ENCODE peak calls at places on chromosomes 2 and 18, in eight cellular contexts. T is A549; E is Calu3; G is CD8-positive, alpha-beta T cell; R is mammary epithelial cell; J is B cell; X is activated CD8-positive, alpha-beta T cell treated with anti-CD3 and anti-CD28 coated beads for 36 hours; U is cardiac muscle cell. O is an unnamed sample.
A peak's percentile ranks its signal among the peaks of the same experiment; 100 is the strongest.

GRCh38 chr2:150517951-150518680 is 30.6 kb upstream of the RND3 start:
- DNase-seq in T (no peak), E (no peak), G (no peak), R (peak; percentile 41), J (no peak), X (no peak), U (no peak), O (no peak)

GRCh38 chr2:47503481-47504070 is 100.6 kb downstream of the MSH2 start:
- DNase-seq in T (no peak), E (no peak), G (no peak), R (no peak), J (no peak), X (no peak), U (no peak), O (no peak)

GRCh38 chr2:226031078-226031937 is 631.8 kb downstream of the NYAP2 start:
- DNase-seq in T (peak; percentile 67), E (peak; percentile 59), G (no peak), R (peak; percentile 42), J (peak; percentile 26), X (peak; percentile 83), U (peak; percentile 84), O (no peak)

GRCh38 chr18:49886891-49887764 is 73.8 kb upstream of the ACAA2 start:
- DNase-seq in T (no peak), E (no peak), G (no peak), R (peak; percentile 72), J (no peak), X (peak; percentile 13), U (no peak), O (no peak)

GRCh38 chr2:83251473-83251872 is 1207.6 kb downstream of the SUCLG1 start:
- DNase-seq in T (no peak), E (no peak), G (no peak), R (no peak), J (no peak), X (no peak), U (no peak), O (no peak)

GRCh38 chr18:9790261-9790660 is 82.2 kb downstream of the RAB31 start:
- DNase-seq in T (no peak), E (no peak), G (no peak), R (no peak), J (no peak), X (no peak), U (no peak), O (no peak)

GRCh38 chr2:71615769-71616730 is 162.7 kb downstream of the DYSF start:
- DNase-seq in T (no peak), E (no peak), G (no peak), R (no peak), J (no peak), X (no peak), U (no peak), O (no peak)

GRCh38 chr2:214960677-214961076 is 151.2 kb upstream of the BARD1 start:
- DNase-seq in T (no peak), E (no peak), G (no peak), R (peak; percentile 0), J (no peak), X (no peak), U (no peak), O (no peak)

GRCh38 chr2:168443818-168444217 is 12.3 kb upstream of the CERS6 start:
- DNase-seq in T (no peak), E (no peak), G (no peak), R (peak; percentile 42), J (no peak), X (no peak), U (no peak), O (no peak)

GRCh38 chr2:136247204-136247990 is 129.4 kb upstream of the CXCR4 start:
- DNase-seq in T (no peak), E (no peak), G (no peak), R (peak; percentile 9), J (no peak), X (peak; percentile 69), U (no peak), O (no peak)

GRCh38 chr18:51363384-51363783 is 165.9 kb upstream of the MEX3C start:
- DNase-seq in T (no peak), E (no peak), G (no peak), R (no peak), J (no peak), X (no peak), U (no peak), O (no peak)

DNA sequence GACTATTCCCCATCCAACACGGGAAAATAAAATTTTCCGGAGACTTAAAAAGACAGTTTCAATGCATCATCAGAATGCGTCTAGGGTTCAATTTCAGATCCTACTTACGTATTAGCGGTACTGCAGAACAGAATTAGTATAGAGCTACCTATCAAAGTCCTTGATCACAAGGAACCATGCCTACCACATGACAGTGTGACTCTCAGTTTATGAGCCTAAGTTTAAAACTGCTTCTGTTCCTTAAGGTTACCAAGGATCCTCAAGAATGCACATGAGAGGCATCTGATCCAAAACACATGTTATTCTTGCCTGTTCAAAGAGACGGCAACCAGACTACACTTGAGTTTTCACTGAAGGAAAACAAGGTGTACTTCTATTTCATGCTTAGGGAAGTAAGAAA is 369.7 kb downstream of the EPHA4 start:
- DNase-seq in T (no peak), E (no peak), G (no peak), R (no peak), J (no peak), X (no peak), U (no peak), O (no peak)
- TF ChIP-seq CTCF in T (no peak), E (no peak), G (no peak), R (no peak), J (no peak), X (no peak), U (no peak), O (no peak)

GRCh38 chr18:27599202-27599829 is 414.2 kb upstream of the CHST9 start:
- DNase-seq in T (peak; percentile 11), E (peak; percentile 70), G (no peak), R (peak; percentile 41), J (no peak), X (peak; percentile 49), U (peak; percentile 72), O (no peak)
- TF ChIP-seq CTCF in T (peak; percentile 57), E (peak; percentile 82), G (peak; percentile 41), R (peak; percentile 96), J (peak; percentile 73), X (peak; percentile 67), U (peak; percentile 98), O (peak; percentile 95)

GRCh38 chr2:128543646-128544045 is 225.0 kb upstream of the HS6ST1 start:
- DNase-seq in T (no peak), E (no peak), G (no peak), R (no peak), J (no peak), X (no peak), U (no peak), O (peak; percentile 53)
- TF ChIP-seq CTCF in T (no peak), E (no peak), G (no peak), R (no peak), J (no peak), X (no peak), U (no peak), O (no peak)

GRCh38 chr2:105974800-105975199 is 219.3 kb downstream of the UXS1 start:
- DNase-seq in T (no peak), E (no peak), G (no peak), R (no peak), J (no peak), X (no peak), U (no peak), O (no peak)

GRCh38 chr2:105972226-105972625 is 221.9 kb downstream of the UXS1 start:
- DNase-seq in T (no peak), E (no peak), G (no peak), R (no peak), J (no peak), X (no peak), U (no peak), O (no peak)

DNA sequence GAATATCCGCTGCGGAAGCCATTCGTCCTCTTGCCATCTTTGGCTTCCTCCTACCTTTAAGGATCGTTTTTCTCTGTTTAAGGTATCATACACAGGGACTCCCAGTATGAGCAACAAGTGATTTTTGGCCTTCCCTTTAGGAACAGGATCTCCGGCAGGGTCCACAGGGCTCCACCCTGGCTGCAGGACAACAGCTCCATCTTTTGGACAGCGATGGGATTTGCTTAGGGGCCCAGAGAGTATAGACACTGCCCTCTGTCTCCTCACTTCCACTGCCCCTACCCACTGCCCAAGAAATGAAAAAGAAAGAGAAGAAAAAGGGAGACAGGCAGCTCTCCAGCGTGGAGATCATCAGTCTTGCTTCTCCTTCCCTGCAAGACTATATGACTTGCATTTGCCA is 224.5 kb downstream of the UXS1 start:
- DNase-seq in T (no peak), E (peak; percentile 35), G (no peak), R (peak; percentile 20), J (no peak), X (peak; percentile 32), U (no peak), O (no peak)
- TF ChIP-seq CTCF in T (no peak), E (no peak), G (no peak), R (peak; percentile 50), J (no peak), X (peak; percentile 69), U (peak; percentile 31), O (peak; percentile 41)

DNA sequence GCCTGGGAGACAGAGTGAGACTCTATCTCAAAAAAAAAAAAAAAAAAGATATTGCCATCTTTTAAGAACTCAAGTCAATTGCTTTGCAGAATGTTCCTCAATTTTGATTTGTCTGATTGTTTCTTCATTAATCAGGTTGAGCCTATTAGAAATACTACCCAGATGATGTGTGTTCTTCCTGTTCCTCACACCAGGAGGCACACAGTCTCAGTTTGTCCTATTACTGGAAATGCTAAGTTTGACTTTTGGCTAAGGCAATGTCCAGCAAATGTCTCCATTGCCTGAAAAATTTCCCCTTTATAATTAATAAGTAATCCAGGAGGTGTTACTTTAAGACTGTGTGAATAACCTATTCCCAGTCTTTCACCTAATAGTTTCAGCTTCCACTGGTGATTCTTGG is 28.4 kb downstream of the BOLA3 start:
- DNase-seq in T (peak; percentile 29), E (no peak), G (no peak), R (no peak), J (no peak), X (no peak), U (no peak), O (no peak)
- TF ChIP-seq CTCF in T (no peak), E (no peak), G (no peak), R (peak; percentile 38), J (no peak), X (no peak), U (no peak), O (peak; percentile 21)

GRCh38 chr2:3171564-3172264 is 205.9 kb downstream of the EIPR1 start:
- DNase-seq in T (no peak), E (no peak), G (no peak), R (no peak), J (no peak), X (no peak), U (no peak), O (no peak)
- TF ChIP-seq CTCF in T (no peak), E (no peak), G (no peak), R (no peak), J (no peak), X (no peak), U (no peak), O (no peak)

DNA sequence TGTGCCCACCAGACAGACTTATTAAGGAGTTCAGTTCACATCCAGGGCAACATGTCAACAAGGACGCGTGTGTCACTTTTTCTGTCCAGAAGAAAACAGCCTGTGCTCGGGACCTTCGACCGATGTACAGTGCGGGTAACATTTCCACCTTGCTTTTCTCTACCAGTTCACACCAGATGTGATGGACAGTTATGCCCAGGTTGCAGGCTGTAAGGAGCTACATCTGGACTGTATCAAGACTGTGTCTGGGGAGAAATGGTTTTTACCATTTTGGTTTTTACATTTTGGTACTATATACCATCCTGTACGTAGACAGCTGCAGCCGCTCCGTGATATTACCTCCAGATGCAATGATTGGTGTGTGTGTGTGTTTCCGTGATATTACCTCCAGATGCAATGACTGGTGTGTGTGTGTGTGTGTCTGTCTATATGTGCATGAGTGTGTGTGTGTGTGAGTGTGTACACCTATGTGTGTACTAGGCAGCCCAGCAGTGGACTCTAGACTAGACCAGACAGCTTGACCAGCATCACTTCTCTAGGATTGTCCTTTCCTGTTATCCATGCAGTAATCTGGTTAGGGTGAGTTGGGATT is 118.0 kb downstream of the COL6A3 start:
- DNase-seq in T (no peak), E (no peak), G (no peak), R (no peak), J (no peak), X (no peak), U (no peak), O (no peak)
- TF ChIP-seq CTCF in T (no peak), E (no peak), G (no peak), R (no peak), J (no peak), X (no peak), U (no peak), O (no peak)

O was measured in chondrocyte.